ENCODE peak calls at places on chromosomes 3 and 15, in four cellular contexts. One of them, this sample, is unnamed.

GRCh38 chr3:78177780-78178179 is 1137.9 kb downstream of the ROBO2 start:
- DNase-seq in endothelial cell of umbilical vein: no peak
- DNase-seq in uterus: no peak
- DNase-seq in fibroblast of mammary gland: no peak
- DNase-seq in this sample: no peak

GRCh38 chr15:101242160-101242998 is 9.5 kb downstream of the CHSY1 start:
- DNase-seq in endothelial cell of umbilical vein: no peak
- DNase-seq in uterus: no peak
- DNase-seq in fibroblast of mammary gland: peak; percentile 76
- DNase-seq in this sample: peak; percentile 82

GRCh38 chr15:27449041-27449440 is 478.1 kb downstream of the GABRG3 start:
- DNase-seq in endothelial cell of umbilical vein: no peak
- DNase-seq in uterus: no peak
- DNase-seq in fibroblast of mammary gland: no peak
- DNase-seq in this sample: no peak

GRCh38 chr3:18443670-18444596 is 18.8 kb upstream of the SATB1 start:
- DNase-seq in endothelial cell of umbilical vein: no peak
- DNase-seq in uterus: peak; percentile 20
- DNase-seq in fibroblast of mammary gland: no peak
- DNase-seq in this sample: no peak

GRCh38 chr3:52518723-52519444 is 14.8 kb downstream of the NT5DC2 start:
- DNase-seq in endothelial cell of umbilical vein: no peak
- DNase-seq in uterus: peak; percentile 47
- DNase-seq in fibroblast of mammary gland: no peak
- DNase-seq in this sample: no peak

GRCh38 chr3:111012388-111013248 is 59.0 kb upstream of the NECTIN3 start:
- DNase-seq in endothelial cell of umbilical vein: no peak
- DNase-seq in uterus: no peak
- DNase-seq in fibroblast of mammary gland: peak; percentile 3
- DNase-seq in this sample: peak; percentile 19

GRCh38 chr15:84598993-84599392 is 1.8 kb upstream of the ZSCAN2 start:
- DNase-seq in endothelial cell of umbilical vein: peak; percentile 63
- DNase-seq in uterus: no peak
- DNase-seq in fibroblast of mammary gland: peak; percentile 74
- DNase-seq in this sample: peak; percentile 74

GRCh38 chr3:10344147-10344943 is 23.4 kb upstream of the SEC13 start:
- DNase-seq in endothelial cell of umbilical vein: peak; percentile 43
- DNase-seq in uterus: peak; percentile 39
- DNase-seq in fibroblast of mammary gland: peak; percentile 42
- DNase-seq in this sample: peak; percentile 59

GRCh38 chr3:162729686-162730085 is 1233.1 kb downstream of the OTOL1 start:
- DNase-seq in endothelial cell of umbilical vein: no peak
- DNase-seq in uterus: no peak
- DNase-seq in fibroblast of mammary gland: peak; percentile 81
- DNase-seq in this sample: no peak

GRCh38 chr3:172846103-172846561 is 95.6 kb downstream of the ECT2 start:
- DNase-seq in endothelial cell of umbilical vein: no peak
- DNase-seq in uterus: no peak
- DNase-seq in fibroblast of mammary gland: no peak
- DNase-seq in this sample: no peak

GRCh38 chr3:146626384-146627122 is 21.4 kb upstream of the PLSCR5 start:
- DNase-seq in endothelial cell of umbilical vein: peak; percentile 26
- DNase-seq in uterus: no peak
- DNase-seq in fibroblast of mammary gland: no peak
- DNase-seq in this sample: no peak

GRCh38 chr3:100221159-100221558 is 39.6 kb upstream of the TBC1D23 start:
- DNase-seq in endothelial cell of umbilical vein: no peak
- DNase-seq in uterus: no peak
- DNase-seq in fibroblast of mammary gland: no peak
- DNase-seq in this sample: no peak

GRCh38 chr3:9404680-9405079 is 7.3 kb downstream of the SETD5 start:
- DNase-seq in endothelial cell of umbilical vein: peak; percentile 21
- DNase-seq in uterus: no peak
- DNase-seq in fibroblast of mammary gland: no peak
- DNase-seq in this sample: no peak

GRCh38 chr3:1987983-1988382 is 110.7 kb upstream of the CNTN4 start:
- DNase-seq in endothelial cell of umbilical vein: peak; percentile 49
- DNase-seq in uterus: no peak
- DNase-seq in fibroblast of mammary gland: peak; percentile 5
- DNase-seq in this sample: no peak
- TF ChIP-seq CTCF in endothelial cell of umbilical vein: peak; percentile 48
- TF ChIP-seq CTCF in uterus: no peak
- TF ChIP-seq CTCF in fibroblast of mammary gland: peak; percentile 16
- TF ChIP-seq CTCF in this sample: no peak

GRCh38 chr15:59290311-59291213 is 82.1 kb downstream of the MYO1E start:
- DNase-seq in endothelial cell of umbilical vein: no peak
- DNase-seq in uterus: no peak
- DNase-seq in fibroblast of mammary gland: no peak
- DNase-seq in this sample: no peak
- H3K4me3 ChIP-seq in endothelial cell of umbilical vein: no peak overlapping the region
- H3K4me3 ChIP-seq in uterus: no peak overlapping the region
- H3K4me3 ChIP-seq in fibroblast of mammary gland: no peak overlapping the region
- H3K4me3 ChIP-seq in this sample: no peak overlapping the region

DNA sequence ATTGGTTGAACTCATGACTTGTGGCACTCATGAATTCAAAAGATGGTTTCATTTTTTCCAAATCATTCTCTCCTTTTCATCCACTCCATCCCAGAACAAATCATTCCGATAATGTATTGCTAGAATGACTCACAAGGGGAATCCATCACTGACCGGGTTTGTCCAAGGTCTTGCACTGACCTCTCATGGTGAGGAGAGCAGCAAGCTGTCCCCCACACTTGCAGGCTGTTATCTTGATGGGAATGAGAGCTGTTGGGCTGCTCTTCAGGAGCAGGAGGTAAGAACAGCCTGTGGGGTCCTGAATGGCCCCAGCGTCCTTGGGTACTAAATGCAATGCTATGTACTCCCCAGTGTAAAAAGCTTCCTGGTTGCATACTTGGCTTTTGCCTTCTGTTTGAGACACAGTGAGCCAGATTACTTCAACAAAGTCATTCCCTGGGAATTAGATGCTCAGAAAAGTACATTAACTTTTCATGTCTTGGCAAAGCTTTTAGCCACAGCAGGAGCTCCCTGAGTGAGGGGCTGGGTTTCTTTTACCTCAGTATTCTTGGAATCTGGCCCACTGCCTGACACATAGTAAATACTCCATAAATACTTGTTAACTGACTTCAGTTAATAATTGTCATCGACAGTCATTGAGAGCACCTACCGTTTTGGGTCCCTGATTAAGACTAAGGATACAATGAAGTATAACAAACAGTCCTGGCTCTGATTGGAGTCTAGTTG is 24.1 kb downstream of the CCNL1 start:
- DNase-seq in endothelial cell of umbilical vein: no peak
- DNase-seq in uterus: peak; percentile 57
- DNase-seq in fibroblast of mammary gland: peak; percentile 92
- DNase-seq in this sample: peak; percentile 62
- TF ChIP-seq CTCF in endothelial cell of umbilical vein: no peak
- TF ChIP-seq CTCF in uterus: no peak
- TF ChIP-seq CTCF in fibroblast of mammary gland: peak; percentile 51
- TF ChIP-seq CTCF in this sample: peak; percentile 32

GRCh38 chr3:39292961-39293360 is 13.1 kb upstream of the CX3CR1 start:
- DNase-seq in endothelial cell of umbilical vein: no peak
- DNase-seq in uterus: no peak
- DNase-seq in fibroblast of mammary gland: no peak
- DNase-seq in this sample: no peak

GRCh38 chr3:39296197-39297077 is 16.6 kb upstream of the CX3CR1 start:
- DNase-seq in endothelial cell of umbilical vein: no peak
- DNase-seq in uterus: no peak
- DNase-seq in fibroblast of mammary gland: no peak
- DNase-seq in this sample: no peak

GRCh38 chr3:39294446-39295183 is 14.8 kb upstream of the CX3CR1 start:
- DNase-seq in endothelial cell of umbilical vein: no peak
- DNase-seq in uterus: no peak
- DNase-seq in fibroblast of mammary gland: no peak
- DNase-seq in this sample: no peak

GRCh38 chr3:39291903-39292329 is 12.1 kb upstream of the CX3CR1 start:
- DNase-seq in endothelial cell of umbilical vein: peak; percentile 59
- DNase-seq in uterus: peak; percentile 57
- DNase-seq in fibroblast of mammary gland: peak; percentile 43
- DNase-seq in this sample: peak; percentile 42

DNA sequence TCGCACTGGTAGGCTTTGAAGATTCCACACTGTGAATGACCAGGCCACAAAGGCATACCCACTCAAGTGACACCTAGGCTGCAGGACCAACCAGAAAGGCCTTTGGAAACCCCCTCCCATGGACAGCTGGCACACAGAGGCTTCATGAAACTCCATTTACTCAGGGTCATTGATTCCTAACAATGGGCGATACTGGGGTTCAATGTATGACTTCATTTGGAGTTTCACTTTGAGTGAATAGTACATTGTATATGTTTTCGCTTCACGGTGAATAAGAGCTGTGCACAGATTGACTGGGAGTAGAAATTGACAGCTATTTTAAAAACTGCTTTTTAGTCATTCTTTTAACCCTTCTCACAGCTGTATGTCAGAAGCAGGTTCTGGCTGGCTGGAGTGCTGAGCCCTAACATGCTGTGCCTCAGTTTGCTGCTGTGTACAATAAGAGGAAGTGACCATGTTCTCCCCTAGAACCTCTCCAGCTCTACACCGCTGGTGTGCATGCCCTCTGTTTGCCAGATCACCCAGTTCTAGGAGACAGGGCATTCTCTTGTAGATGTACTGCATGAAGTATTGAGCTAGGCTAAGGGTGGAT is 15.4 kb upstream of the CX3CR1 start:
- DNase-seq in endothelial cell of umbilical vein: no peak
- DNase-seq in uterus: no peak
- DNase-seq in fibroblast of mammary gland: no peak
- DNase-seq in this sample: no peak
- H3K4me3 ChIP-seq in endothelial cell of umbilical vein: no peak overlapping the region
- H3K4me3 ChIP-seq in uterus: no peak overlapping the region
- H3K4me3 ChIP-seq in fibroblast of mammary gland: no peak overlapping the region
- H3K4me3 ChIP-seq in this sample: no peak overlapping the region

This sample was measured in fibroblast of villous mesenchyme.